ENCODE peak calls at places on chromosomes 7 and 10, in five cellular contexts. Q is GM18507, A is T-helper 17 cell, Z is IMR-90, K is cerebellum. X is an unnamed sample.
A peak's percentile ranks its signal among the peaks of the same experiment; 100 is the strongest.

GRCh38 chr10:46544989-46545791 is 11.3 kb downstream of the GPRIN2 start:
- DNase-seq in K (no peak), A (no peak), Q (no peak), Z (no peak), X (no peak)

GRCh38 chr10:6522230-6522629 is 57.8 kb downstream of the PRKCQ start:
- DNase-seq in K (no peak), A (no peak), Q (no peak), Z (no peak), X (no peak)

GRCh38 chr7:28052933-28053332 is 127.7 kb downstream of the JAZF1 start:
- DNase-seq in K (no peak), A (no peak), Q (no peak), Z (peak; percentile 82), X (no peak)

GRCh38 chr10:110634527-110635209 is 9.5 kb upstream of the RBM20 start:
- DNase-seq in Z (no peak), Q (no peak), K (no peak), A (no peak), X (no peak)

GRCh38 chr10:22340362-22341189 is 4.7 kb upstream of the SPAG6 start:
- DNase-seq in Z (peak; percentile 82), A (peak; percentile 35), K (no peak), Q (no peak), X (peak; percentile 43)

GRCh38 chr10:86941991-86942421 is 15.4 kb downstream of the MMRN2 start:
- DNase-seq in K (no peak), Q (no peak), A (no peak), Z (no peak), X (no peak)

GRCh38 chr10:22455068-22455467 is 109.8 kb downstream of the SPAG6 start:
- DNase-seq in A (no peak), Q (no peak), K (no peak), Z (no peak), X (no peak)

GRCh38 chr7:150999001-150999400 is 8.2 kb downstream of the NOS3 start:
- DNase-seq in Z (no peak), K (no peak), A (no peak), Q (no peak), X (no peak)

GRCh38 chr7:17207220-17207619 is 91.2 kb upstream of the AHR start:
- DNase-seq in A (no peak), Q (no peak), K (no peak), Z (peak; percentile 26), X (no peak)

GRCh38 chr7:1666251-1666778 is 3.8 kb upstream of the ELFN1 start:
- DNase-seq in K (no peak), A (no peak), Z (no peak), Q (no peak), X (no peak)

GRCh38 chr7:31744294-31744874 is 57.4 kb downstream of the PPP1R17 start:
- DNase-seq in Z (peak; percentile 73), Q (peak; percentile 12), A (no peak), K (peak; percentile 63), X (peak; percentile 91)

GRCh38 chr7:128393526-128394330 is 16.1 kb downstream of the IMPDH1 start:
- DNase-seq in A (no peak), K (no peak), Z (no peak), Q (no peak), X (no peak)

GRCh38 chr7:97218767-97219166 is 101.3 kb downstream of the SDHAF3 start:
- DNase-seq in A (no peak), Z (no peak), K (no peak), Q (no peak), X (no peak)

GRCh38 chr7:44634839-44635591 is 28.6 kb downstream of the OGDH start:
- DNase-seq in Z (no peak), K (no peak), Q (no peak), A (no peak), X (no peak)

GRCh38 chr10:98980353-98980752 is 255.3 kb downstream of the HPSE2 start:
- DNase-seq in Z (no peak), K (no peak), Q (no peak), A (no peak), X (no peak)

GRCh38 chr7:70777251-70777650 is 354.7 kb upstream of the GALNT17 start:
- DNase-seq in Z (no peak), K (no peak), A (no peak), Q (no peak), X (no peak)

GRCh38 chr7:136526408-136527105 is 341.9 kb upstream of the CHRM2 start:
- DNase-seq in A (no peak), Q (no peak), K (no peak), Z (no peak), X (no peak)

GRCh38 chr10:27948191-27948590 is 50.7 kb downstream of the ODAD2 start:
- DNase-seq in A (no peak), Z (no peak), Q (no peak), K (no peak), X (no peak)

GRCh38 chr7:5143935-5144903 is 45.8 kb upstream of the WIPI2 start:
- DNase-seq in K (peak; percentile 7), Z (peak; percentile 1), A (peak; percentile 59), Q (peak; percentile 26), X (peak; percentile 64)

GRCh38 chr10:79223346-79224048 is 123.8 kb upstream of the PPIF start:
- DNase-seq in K (no peak), A (no peak), Q (no peak), Z (peak; percentile 86), X (no peak)

GRCh38 chr10:97096327-97097153 is 89.2 kb downstream of the SLIT1 start:
- DNase-seq in Z (no peak), K (no peak), A (no peak), Q (no peak), X (no peak)

GRCh38 chr7:57403601-57404342 is 46.2 kb upstream of the ZNF716 start:
- DNase-seq in K (peak; percentile 6), Q (no peak), Z (no peak), A (no peak), X (peak; percentile 17)

GRCh38 chr10:61594430-61594829 is 68.3 kb upstream of the CABCOCO1 start:
- DNase-seq in Z (no peak), K (no peak), A (no peak), Q (no peak), X (no peak)

GRCh38 chr10:114970515-114970914 is 32.5 kb downstream of the TRUB1 start:
- DNase-seq in A (no peak), Q (no peak), K (no peak), Z (peak; percentile 8), X (no peak)

X was measured in Ammon's horn.